ENCODE peak calls at places on chromosomes 12 and 14, in seven cellular contexts. C, F, D, P, Z, G and Y are unnamed samples.

GRCh38 chr14:22981090-22982012 is 1.0 kb downstream of the AJUBA start:
- DNase-seq in C (peak; percentile 27), Z (no peak), P (peak; percentile 30), G (peak; percentile 42), D (peak; percentile 39), F (no peak), Y (no peak)

GRCh38 chr12:66823857-66824570 is 145.1 kb upstream of the GRIP1 start:
- DNase-seq in G (no peak), Z (no peak), F (no peak), P (peak; percentile 93), C (no peak), D (peak; percentile 43), Y (no peak)

GRCh38 chr14:94227029-94227428 is 52.9 kb downstream of the PPP4R4 start:
- DNase-seq in D (peak; percentile 56), C (no peak), F (peak; percentile 84), P (no peak), Z (no peak), G (no peak), Y (no peak)

GRCh38 chr14:93957751-93958566 is 18.4 kb downstream of the ASB2 start:
- DNase-seq in Z (no peak), C (no peak), G (no peak), F (no peak), D (no peak), P (no peak), Y (no peak)

GRCh38 chr12:130775953-130776856 is 60.1 kb upstream of the RIMBP2 start:
- DNase-seq in F (peak; percentile 81), D (peak; percentile 89), P (peak; percentile 76), G (peak; percentile 48), Z (no peak), C (peak; percentile 39), Y (no peak)

GRCh38 chr14:97379091-97379531 is 581.9 kb downstream of the VRK1 start:
- DNase-seq in D (no peak), G (no peak), Z (no peak), P (no peak), F (no peak), C (no peak), Y (no peak)

GRCh38 chr14:42138406-42138805 is 531.7 kb downstream of the LRFN5 start:
- DNase-seq in C (no peak), F (no peak), P (peak; percentile 23), D (no peak), G (no peak), Z (no peak), Y (no peak)

GRCh38 chr14:55891692-55892091 is 226.5 kb upstream of the PELI2 start:
- DNase-seq in D (no peak), P (no peak), C (no peak), G (no peak), F (no peak), Z (no peak), Y (no peak)

GRCh38 chr12:107590369-107591094 is 95.1 kb upstream of the PWP1 start:
- DNase-seq in D (no peak), P (no peak), Z (no peak), C (no peak), G (no peak), F (peak; percentile 15), Y (no peak)

GRCh38 chr12:107513184-107513583 is 172.4 kb upstream of the PWP1 start:
- DNase-seq in G (no peak), P (no peak), Z (no peak), F (no peak), C (no peak), D (no peak), Y (no peak)

GRCh38 chr12:109308534-109309440 is at the start of gene FOXN4:
- DNase-seq in G (no peak), Z (no peak), F (no peak), D (no peak), P (no peak), C (no peak), Y (no peak)

GRCh38 chr12:55955800-55956508 is 9.9 kb downstream of the PMEL start:
- DNase-seq in Z (no peak), G (no peak), F (peak; percentile 44), C (peak; percentile 52), D (peak; percentile 76), P (peak; percentile 93), Y (no peak)

GRCh38 chr14:93304771-93305170 is 28.1 kb downstream of the BTBD7 start:
- DNase-seq in Z (no peak), D (peak; percentile 47), C (no peak), P (peak; percentile 29), G (no peak), F (peak; percentile 53), Y (no peak)

GRCh38 chr12:62785941-62786559 is 148.9 kb downstream of the PPM1H start:
- DNase-seq in C (no peak), F (peak; percentile 93), G (peak; percentile 42), P (peak; percentile 99), D (peak; percentile 99), Z (no peak), Y (no peak)

GRCh38 chr14:69879175-69880047 is at the start of gene SMOC1:
- DNase-seq in F (no peak), Z (no peak), D (peak; percentile 42), P (peak; percentile 55), C (peak; percentile 94), G (peak; percentile 92), Y (peak; percentile 75)

GRCh38 chr14:71437870-71438269 is 494.4 kb upstream of the RGS6 start:
- DNase-seq in F (no peak), Z (no peak), P (peak; percentile 47), C (no peak), G (no peak), D (no peak), Y (no peak)

GRCh38 chr12:12791756-12792346 is 6.4 kb downstream of the APOLD1 start:
- DNase-seq in P (no peak), D (peak; percentile 70), Z (no peak), F (peak; percentile 67), G (no peak), C (no peak), Y (no peak)

GRCh38 chr12:26088999-26089398 is 35.8 kb downstream of the BHLHE41 start:
- DNase-seq in G (no peak), D (no peak), F (no peak), P (peak; percentile 73), C (no peak), Z (no peak), Y (no peak)

GRCh38 chr12:111444314-111444705 is 38.6 kb downstream of the SH2B3 start:
- DNase-seq in F (peak; percentile 59), P (no peak), C (no peak), D (peak; percentile 69), Z (no peak), G (no peak), Y (no peak)

GRCh38 chr12:101666017-101666728 is 31.3 kb upstream of the CHPT1 start:
- DNase-seq in D (no peak), F (no peak), C (no peak), Z (no peak), G (no peak), P (no peak), Y (no peak)
- TF ChIP-seq CTCF in D (no peak), F (no peak), C (no peak), Z (no peak), G (no peak), P (no peak), Y (no peak)

DNA sequence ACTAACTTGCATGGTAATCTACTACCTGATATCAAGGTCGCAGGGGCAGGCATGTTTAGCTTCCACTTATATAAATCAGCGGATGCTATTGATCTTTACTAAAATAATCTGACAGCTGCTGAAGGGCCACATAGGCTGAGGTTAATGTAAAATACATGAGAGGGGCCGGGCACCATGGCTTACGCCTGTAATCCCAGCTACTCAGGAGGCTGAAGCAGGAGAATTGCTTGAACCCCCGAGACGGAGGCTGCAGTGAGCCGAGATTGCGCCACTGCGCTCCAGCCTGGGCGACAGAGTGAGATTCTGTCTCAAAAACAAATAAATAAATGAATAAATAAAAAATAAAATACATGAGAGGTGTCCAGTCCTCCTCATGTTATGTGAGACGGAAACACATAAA is 15.8 kb upstream of the AEBP2 start:
- DNase-seq in D (no peak), F (no peak), Z (no peak), G (no peak), C (no peak), P (no peak), Y (no peak)
- TF ChIP-seq CTCF in D (no peak), F (no peak), Z (no peak), G (no peak), C (no peak), P (no peak), Y (no peak)

DNA sequence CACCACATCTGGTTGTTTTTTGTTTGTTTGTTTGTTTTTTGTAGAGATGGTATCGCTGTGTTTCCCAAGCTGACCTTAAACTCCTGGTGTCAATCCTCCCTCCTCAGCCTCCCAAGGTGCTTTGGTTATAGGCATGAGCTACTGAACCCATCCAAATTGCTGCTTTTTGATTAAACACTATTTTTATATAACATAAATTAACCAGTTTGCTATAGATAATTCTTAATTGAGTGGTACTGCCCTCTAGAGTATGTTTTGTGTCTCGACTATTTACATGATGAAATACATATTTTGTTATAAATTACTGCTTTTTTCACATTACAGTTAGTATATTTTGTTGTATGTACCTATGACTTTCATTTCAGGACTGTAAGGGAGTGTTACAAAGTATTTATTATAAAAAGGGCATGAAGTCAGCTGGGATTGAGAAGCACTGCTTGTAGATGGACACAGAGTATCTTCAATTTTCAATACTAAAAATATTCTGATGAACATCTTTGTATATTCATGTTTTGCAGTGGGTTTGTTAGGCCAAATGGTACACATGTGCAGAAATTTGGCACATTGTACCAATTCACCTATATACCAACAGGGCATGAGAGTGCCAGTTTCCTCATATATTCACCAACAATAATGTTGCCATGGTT is 14.9 kb upstream of the SCAF11 start:
- DNase-seq in F (peak; percentile 23), C (no peak), G (no peak), Z (no peak), D (no peak), P (peak; percentile 24), Y (no peak)
- TF ChIP-seq CTCF in F (peak; percentile 56), C (peak; percentile 43), G (peak; percentile 45), Z (peak; percentile 41), D (peak; percentile 16), P (peak; percentile 16), Y (peak; percentile 48)

GRCh38 chr14:59582845-59583509 is 6.4 kb upstream of the CCDC175 start:
- DNase-seq in F (no peak), D (no peak), P (no peak), G (no peak), Z (no peak), C (no peak), Y (no peak)

GRCh38 chr14:59582161-59582560 is 5.5 kb upstream of the CCDC175 start:
- DNase-seq in F (no peak), G (no peak), P (no peak), Z (no peak), C (no peak), D (peak; percentile 8), Y (peak; percentile 20)

GRCh38 chr14:59585891-59586554 is 9.4 kb upstream of the CCDC175 start:
- DNase-seq in D (peak; percentile 87), F (peak; percentile 5), Z (no peak), P (peak; percentile 55), C (no peak), G (no peak), Y (no peak)

GRCh38 chr14:59588136-59588535 is 11.5 kb upstream of the CCDC175 start:
- DNase-seq in F (no peak), P (no peak), D (no peak), C (no peak), G (no peak), Z (no peak), Y (no peak)

DNA sequence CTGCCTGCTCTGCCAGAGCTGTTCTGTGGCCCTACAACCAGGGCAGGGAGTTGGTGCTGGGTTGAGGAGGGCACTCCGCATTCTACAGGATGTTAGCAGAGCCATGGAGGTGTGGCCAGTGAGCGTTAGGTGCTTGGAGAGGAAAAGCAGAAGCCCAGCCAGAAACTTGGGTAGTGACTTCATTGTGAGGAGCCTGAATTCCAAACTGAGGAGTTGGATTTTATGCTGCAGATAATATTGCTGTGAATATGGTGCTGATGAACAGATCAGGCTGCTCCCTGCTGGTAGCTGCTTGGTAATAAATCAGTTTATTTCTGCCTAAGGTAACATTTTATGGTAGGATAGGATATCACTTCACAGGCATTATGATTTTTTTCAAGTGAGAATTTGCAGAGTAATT is 7.1 kb upstream of the CCDC175 start:
- DNase-seq in D (peak; percentile 68), G (no peak), C (no peak), Z (no peak), P (peak; percentile 22), F (peak; percentile 3), Y (no peak)
- TF ChIP-seq CTCF in D (peak; percentile 13), G (no peak), C (no peak), Z (no peak), P (no peak), F (no peak), Y (peak; percentile 41)